ENCODE peak calls at places on chromosomes 3 and 15, in ten cellular contexts. Q is A549; C is gastroesophageal sphincter; Z is lower lobe of right lung; B is activated CD8-positive, alpha-beta T cell treated with anti-CD3 and anti-CD28 coated beads, Interleukin-2, amount 10 ng/mL, durations not matched to agents 7 days and 5 days; T is left lobe of liver; D is left cardiac atrium; O is activated T-cell treated with anti-CD3 and anti-CD28 coated beads, Interleukin-2, amount 50 U/mL, for 4 hours; U is naive thymus-derived CD8-positive, alpha-beta T cell; X is B cell. W is an unnamed sample.
A peak's percentile ranks its signal among the peaks of the same experiment; 100 is the strongest.

GRCh38 chr3:152315623-152316022 is 46.9 kb downstream of the MBNL1 start:
- ATAC-seq in Q (no peak), C (peak; percentile 31), Z (no peak), B (no peak), T (peak; percentile 57), D (peak; percentile 63), O (no peak), U (no peak), X (no peak), W (peak; percentile 48)

GRCh38 chr3:157981819-157982218 is 124.4 kb downstream of the SHOX2 start:
- ATAC-seq in Q (no peak), C (no peak), Z (no peak), B (no peak), T (no peak), D (no peak), O (no peak), U (no peak), X (no peak), W (no peak)

GRCh38 chr15:101045835-101046691 is 126.9 kb downstream of the LRRK1 start:
- ATAC-seq in Q (no peak), C (no peak), Z (no peak), B (no peak), T (no peak), D (peak; percentile 7), O (no peak), U (no peak), X (no peak), W (no peak)

GRCh38 chr3:114902691-114903101 is 244.4 kb downstream of the ZBTB20 start:
- ATAC-seq in Q (peak; percentile 78), C (no peak), Z (no peak), B (no peak), T (peak; percentile 42), D (no peak), O (no peak), U (no peak), X (no peak), W (no peak)

GRCh38 chr3:107679911-107680310 is 157.1 kb downstream of the BBX start:
- ATAC-seq in Q (no peak), C (no peak), Z (no peak), B (no peak), T (no peak), D (peak; percentile 15), O (no peak), U (no peak), X (no peak), W (no peak)

GRCh38 chr15:98525625-98526024 is 122.7 kb upstream of the IGF1R start:
- ATAC-seq in Q (no peak), C (no peak), Z (no peak), B (no peak), T (no peak), D (peak; percentile 25), O (no peak), U (no peak), X (no peak), W (no peak)

GRCh38 chr3:121979734-121980449 is 42.2 kb downstream of the ILDR1 start:
- ATAC-seq in Q (peak; percentile 55), C (no peak), Z (no peak), B (no peak), T (no peak), D (no peak), O (no peak), U (no peak), X (no peak), W (peak; percentile 95)

GRCh38 chr15:63448261-63448660 is 56.1 kb upstream of the USP3 start:
- ATAC-seq in Q (no peak), C (no peak), Z (peak; percentile 75), B (no peak), T (no peak), D (peak; percentile 52), O (no peak), U (no peak), X (no peak), W (no peak)

GRCh38 chr3:13268961-13269391 is 151.1 kb downstream of the NUP210 start:
- ATAC-seq in Q (no peak), C (no peak), Z (no peak), B (no peak), T (peak; percentile 72), D (no peak), O (no peak), U (no peak), X (no peak), W (no peak)

GRCh38 chr15:25905140-25905539 is 42.0 kb upstream of the ATP10A start:
- ATAC-seq in Q (peak; percentile 43), C (peak; percentile 79), Z (peak; percentile 59), B (no peak), T (no peak), D (peak; percentile 81), O (peak; percentile 81), U (no peak), X (no peak), W (peak; percentile 82)

GRCh38 chr3:149934524-149934923 is 36.2 kb downstream of the PFN2 start:
- ATAC-seq in Q (no peak), C (peak; percentile 95), Z (peak; percentile 83), B (no peak), T (peak; percentile 81), D (peak; percentile 91), O (no peak), U (no peak), X (no peak), W (no peak)

GRCh38 chr3:175212896-175213295 is 353.8 kb downstream of the NAALADL2 start:
- ATAC-seq in Q (no peak), C (no peak), Z (peak; percentile 77), B (no peak), T (no peak), D (peak; percentile 53), O (no peak), U (no peak), X (no peak), W (peak; percentile 29)

GRCh38 chr3:29079358-29079757 is 201.5 kb upstream of the RBMS3 start:
- ATAC-seq in Q (no peak), C (peak; percentile 55), Z (no peak), B (no peak), T (no peak), D (no peak), O (no peak), U (no peak), X (no peak), W (no peak)

GRCh38 chr3:69462826-69463100 is 76.9 kb upstream of the FRMD4B start:
- ATAC-seq in Q (no peak), C (no peak), Z (no peak), B (no peak), T (no peak), D (no peak), O (no peak), U (no peak), X (no peak), W (no peak)

GRCh38 chr15:31193291-31193690 is 91.8 kb upstream of the TRPM1 start:
- ATAC-seq in Q (no peak), C (no peak), Z (no peak), B (no peak), T (no peak), D (no peak), O (no peak), U (no peak), X (no peak), W (no peak)

GRCh38 chr3:134229038-134229437 is 21.6 kb downstream of the RYK start:
- ATAC-seq in Q (no peak), C (no peak), Z (no peak), B (no peak), T (no peak), D (no peak), O (no peak), U (no peak), X (no peak), W (no peak)

GRCh38 chr3:110293660-110294059 is 778.0 kb upstream of the NECTIN3 start:
- ATAC-seq in Q (no peak), C (no peak), Z (no peak), B (no peak), T (no peak), D (no peak), O (peak; percentile 85), U (no peak), X (no peak), W (no peak)

GRCh38 chr3:82633319-82633718 is 871.9 kb upstream of the GBE1 start:
- ATAC-seq in Q (no peak), C (no peak), Z (no peak), B (no peak), T (no peak), D (no peak), O (no peak), U (no peak), X (no peak), W (no peak)

GRCh38 chr15:40445411-40446055 is 4.8 kb downstream of the BAHD1 start:
- ATAC-seq in Q (no peak), C (no peak), Z (no peak), B (no peak), T (no peak), D (no peak), O (no peak), U (no peak), X (no peak), W (no peak)

GRCh38 chr3:120033594-120033993 is 60.7 kb downstream of the GSK3B start:
- ATAC-seq in Q (no peak), C (no peak), Z (no peak), B (no peak), T (no peak), D (no peak), O (peak; percentile 25), U (no peak), X (peak; percentile 49), W (no peak)

GRCh38 chr15:80619677-80620076 is 75.4 kb upstream of the ABHD17C start:
- ATAC-seq in Q (peak; percentile 65), C (no peak), Z (peak; percentile 54), B (no peak), T (peak; percentile 49), D (no peak), O (no peak), U (no peak), X (no peak), W (no peak)

GRCh38 chr3:124861041-124861440 is 26.1 kb downstream of the ITGB5 start:
- ATAC-seq in Q (no peak), C (no peak), Z (no peak), B (no peak), T (no peak), D (no peak), O (no peak), U (no peak), X (no peak), W (no peak)

GRCh38 chr3:12943124-12944021 is 102.0 kb upstream of the RPL32 start:
- ATAC-seq in Q (no peak), C (no peak), Z (no peak), B (no peak), T (peak; percentile 90), D (peak; percentile 27), O (no peak), U (no peak), X (no peak), W (no peak)

GRCh38 chr15:23750179-23750578 is 63.1 kb upstream of the NDN start:
- ATAC-seq in Q (no peak), C (no peak), Z (no peak), B (no peak), T (no peak), D (no peak), O (no peak), U (no peak), X (no peak), W (no peak)

W was measured in esophagus mucosa.